ENCODE peak calls at places on chromosomes 6 and 20, in eight cellular contexts. One of them, this sample, is unnamed.

GRCh38 chr6:138245751-138246150 is 27.5 kb upstream of the PBOV1 start:
- DNase-seq in keratinocyte: no peak
- DNase-seq in HepG2: no peak
- DNase-seq in MM.1S: no peak
- DNase-seq in fibroblast of lung: peak
- DNase-seq in PC-3: no peak
- DNase-seq in IMR-90: no peak
- DNase-seq in SK-N-SH: no peak
- DNase-seq in this sample: no peak

GRCh38 chr6:52389264-52389625 is 27.3 kb downstream of the PAQR8 start:
- DNase-seq in HepG2: peak
- DNase-seq in IMR-90: peak
- DNase-seq in keratinocyte: no peak
- DNase-seq in SK-N-SH: peak
- DNase-seq in MM.1S: no peak
- DNase-seq in PC-3: no peak
- DNase-seq in fibroblast of lung: peak
- DNase-seq in this sample: no peak

GRCh38 chr20:24643731-24644130 is 174.3 kb downstream of the SYNDIG1 start:
- DNase-seq in SK-N-SH: no peak
- DNase-seq in HepG2: no peak
- DNase-seq in fibroblast of lung: no peak
- DNase-seq in IMR-90: no peak
- DNase-seq in keratinocyte: no peak
- DNase-seq in MM.1S: no peak
- DNase-seq in PC-3: no peak
- DNase-seq in this sample: no peak

GRCh38 chr20:63333241-63333836 is 27.8 kb downstream of the CHRNA4 start:
- DNase-seq in IMR-90: no peak
- DNase-seq in SK-N-SH: no peak
- DNase-seq in keratinocyte: peak
- DNase-seq in MM.1S: no peak
- DNase-seq in fibroblast of lung: no peak
- DNase-seq in PC-3: peak
- DNase-seq in HepG2: no peak
- DNase-seq in this sample: no peak

GRCh38 chr6:161100072-161100471 is 108.5 kb downstream of the MAP3K4 start:
- DNase-seq in HepG2: no peak
- DNase-seq in MM.1S: no peak
- DNase-seq in keratinocyte: no peak
- DNase-seq in PC-3: no peak
- DNase-seq in SK-N-SH: no peak
- DNase-seq in IMR-90: no peak
- DNase-seq in fibroblast of lung: no peak
- DNase-seq in this sample: no peak

GRCh38 chr6:127078669-127079068 is 39.8 kb upstream of the RSPO3 start:
- DNase-seq in MM.1S: no peak
- DNase-seq in keratinocyte: no peak
- DNase-seq in IMR-90: no peak
- DNase-seq in PC-3: no peak
- DNase-seq in fibroblast of lung: no peak
- DNase-seq in HepG2: no peak
- DNase-seq in SK-N-SH: no peak
- DNase-seq in this sample: no peak

GRCh38 chr20:56627122-56628014 is 1.7 kb upstream of the TFAP2C start:
- DNase-seq in fibroblast of lung: no peak
- DNase-seq in keratinocyte: no peak
- DNase-seq in HepG2: no peak
- DNase-seq in MM.1S: no peak
- DNase-seq in IMR-90: no peak
- DNase-seq in SK-N-SH: peak
- DNase-seq in PC-3: no peak
- DNase-seq in this sample: peak

GRCh38 chr20:61251529-61252393 is at the start of gene CDH4:
- DNase-seq in MM.1S: no peak
- DNase-seq in fibroblast of lung: peak
- DNase-seq in SK-N-SH: peak
- DNase-seq in IMR-90: no peak
- DNase-seq in keratinocyte: no peak
- DNase-seq in HepG2: no peak
- DNase-seq in PC-3: no peak
- DNase-seq in this sample: no peak

GRCh38 chr20:48912065-48912464 is 9.4 kb upstream of the ARFGEF2 start:
- DNase-seq in MM.1S: peak
- DNase-seq in fibroblast of lung: no peak
- DNase-seq in HepG2: no peak
- DNase-seq in SK-N-SH: no peak
- DNase-seq in IMR-90: no peak
- DNase-seq in PC-3: no peak
- DNase-seq in keratinocyte: no peak
- DNase-seq in this sample: no peak

GRCh38 chr6:10278786-10279185 is 136.1 kb downstream of the TFAP2A start:
- DNase-seq in keratinocyte: no peak
- DNase-seq in HepG2: no peak
- DNase-seq in SK-N-SH: no peak
- DNase-seq in IMR-90: no peak
- DNase-seq in MM.1S: no peak
- DNase-seq in fibroblast of lung: no peak
- DNase-seq in PC-3: no peak
- DNase-seq in this sample: no peak

GRCh38 chr6:5213851-5214507 is 46.8 kb downstream of the LYRM4 start:
- DNase-seq in HepG2: no peak
- DNase-seq in SK-N-SH: no peak
- DNase-seq in PC-3: peak
- DNase-seq in keratinocyte: no peak
- DNase-seq in MM.1S: no peak
- DNase-seq in fibroblast of lung: peak
- DNase-seq in IMR-90: peak
- DNase-seq in this sample: no peak

GRCh38 chr6:87658516-87658915 is 43.5 kb downstream of the AKIRIN2 start:
- DNase-seq in PC-3: no peak
- DNase-seq in HepG2: no peak
- DNase-seq in keratinocyte: no peak
- DNase-seq in SK-N-SH: no peak
- DNase-seq in IMR-90: no peak
- DNase-seq in fibroblast of lung: peak
- DNase-seq in MM.1S: no peak
- DNase-seq in this sample: no peak

DNA sequence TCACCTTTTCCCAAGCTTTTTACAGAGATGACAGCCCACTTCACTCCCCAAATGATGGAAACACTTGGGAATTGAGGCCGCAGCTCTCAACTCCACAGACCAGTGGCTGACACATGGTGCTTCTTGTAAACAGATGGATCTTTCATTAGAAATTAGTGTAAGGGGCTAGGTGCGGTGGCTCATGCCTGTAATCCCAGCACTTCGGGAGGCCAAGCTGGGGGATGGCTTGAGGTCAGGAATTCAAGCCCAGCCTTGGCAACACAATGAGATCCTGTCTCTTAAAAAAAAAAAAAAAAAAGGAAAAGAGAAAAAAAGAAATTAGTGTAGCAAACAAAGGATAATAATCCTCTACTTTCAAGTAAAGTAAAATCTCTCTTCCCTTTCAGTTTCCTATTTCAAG is 15.7 kb downstream of the GJA10 start:
- DNase-seq in MM.1S: no peak
- DNase-seq in PC-3: no peak
- DNase-seq in keratinocyte: no peak
- DNase-seq in fibroblast of lung: no peak
- DNase-seq in HepG2: no peak
- DNase-seq in IMR-90: no peak
- DNase-seq in SK-N-SH: no peak
- DNase-seq in this sample: no peak
- H2AFZ ChIP-seq in MM.1S: no peak
- H2AFZ ChIP-seq in PC-3: no peak
- H2AFZ ChIP-seq in keratinocyte: no peak
- H2AFZ ChIP-seq in fibroblast of lung: no peak
- H2AFZ ChIP-seq in HepG2: no peak
- H2AFZ ChIP-seq in IMR-90: no peak
- H2AFZ ChIP-seq in SK-N-SH: no peak
- H2AFZ ChIP-seq in this sample: no peak

DNA sequence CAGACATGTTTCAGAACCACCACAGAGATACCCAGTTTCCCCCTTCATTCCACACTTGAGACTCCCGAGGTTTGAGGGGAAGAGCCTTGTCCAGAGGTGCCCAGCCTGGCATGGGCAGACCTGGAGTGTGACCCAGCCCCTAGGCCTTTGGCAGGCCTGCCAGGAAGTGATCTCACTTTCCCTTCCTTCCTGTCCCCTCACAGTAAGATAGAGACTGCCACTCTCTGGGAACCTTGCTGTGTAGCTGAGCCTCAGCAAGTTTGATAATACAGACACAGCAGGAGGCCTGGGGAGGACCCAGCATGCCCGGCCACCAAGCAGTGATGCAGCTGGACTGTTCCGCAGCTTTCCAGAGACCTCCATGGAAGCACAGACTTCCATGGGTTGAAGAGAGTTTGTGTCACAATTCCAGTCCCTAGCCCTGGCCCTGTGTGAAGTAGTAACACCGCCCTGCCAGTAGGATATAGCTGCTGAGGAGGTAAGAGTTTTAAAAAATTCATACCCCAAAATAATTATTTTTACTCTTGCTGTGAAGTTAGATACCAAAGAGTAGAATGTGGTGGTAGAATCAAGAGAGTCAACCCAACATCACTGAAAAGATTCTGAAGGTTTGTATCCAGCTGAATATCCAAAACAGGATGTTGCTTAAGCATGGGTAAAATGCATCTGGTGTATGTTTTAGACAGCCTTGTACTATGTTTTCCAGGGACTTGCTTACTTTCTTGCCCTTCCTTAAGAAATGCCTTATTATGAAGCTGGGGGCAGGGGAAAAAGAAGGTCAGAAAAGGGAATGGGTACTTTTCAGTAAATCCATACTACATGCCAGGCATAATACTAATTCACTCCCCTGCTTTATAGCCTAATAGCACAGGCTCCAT is 16.3 kb downstream of the PKIG start:
- DNase-seq in keratinocyte: no peak
- DNase-seq in SK-N-SH: peak
- DNase-seq in IMR-90: no peak
- DNase-seq in MM.1S: peak
- DNase-seq in fibroblast of lung: no peak
- DNase-seq in HepG2: no peak
- DNase-seq in PC-3: peak
- DNase-seq in this sample: no peak
- TF ChIP-seq CTCF in keratinocyte: no peak
- TF ChIP-seq CTCF in SK-N-SH: peak
- TF ChIP-seq CTCF in IMR-90: no peak
- TF ChIP-seq CTCF in MM.1S: peak
- TF ChIP-seq CTCF in fibroblast of lung: peak
- TF ChIP-seq CTCF in HepG2: no peak
- TF ChIP-seq CTCF in PC-3: peak
- TF ChIP-seq CTCF in this sample: peak

GRCh38 chr20:16158976-16159286 is 414.3 kb downstream of the KIF16B start:
- DNase-seq in keratinocyte: no peak
- DNase-seq in IMR-90: no peak
- DNase-seq in fibroblast of lung: no peak
- DNase-seq in SK-N-SH: no peak
- DNase-seq in MM.1S: no peak
- DNase-seq in HepG2: no peak
- DNase-seq in PC-3: no peak
- DNase-seq in this sample: no peak

DNA sequence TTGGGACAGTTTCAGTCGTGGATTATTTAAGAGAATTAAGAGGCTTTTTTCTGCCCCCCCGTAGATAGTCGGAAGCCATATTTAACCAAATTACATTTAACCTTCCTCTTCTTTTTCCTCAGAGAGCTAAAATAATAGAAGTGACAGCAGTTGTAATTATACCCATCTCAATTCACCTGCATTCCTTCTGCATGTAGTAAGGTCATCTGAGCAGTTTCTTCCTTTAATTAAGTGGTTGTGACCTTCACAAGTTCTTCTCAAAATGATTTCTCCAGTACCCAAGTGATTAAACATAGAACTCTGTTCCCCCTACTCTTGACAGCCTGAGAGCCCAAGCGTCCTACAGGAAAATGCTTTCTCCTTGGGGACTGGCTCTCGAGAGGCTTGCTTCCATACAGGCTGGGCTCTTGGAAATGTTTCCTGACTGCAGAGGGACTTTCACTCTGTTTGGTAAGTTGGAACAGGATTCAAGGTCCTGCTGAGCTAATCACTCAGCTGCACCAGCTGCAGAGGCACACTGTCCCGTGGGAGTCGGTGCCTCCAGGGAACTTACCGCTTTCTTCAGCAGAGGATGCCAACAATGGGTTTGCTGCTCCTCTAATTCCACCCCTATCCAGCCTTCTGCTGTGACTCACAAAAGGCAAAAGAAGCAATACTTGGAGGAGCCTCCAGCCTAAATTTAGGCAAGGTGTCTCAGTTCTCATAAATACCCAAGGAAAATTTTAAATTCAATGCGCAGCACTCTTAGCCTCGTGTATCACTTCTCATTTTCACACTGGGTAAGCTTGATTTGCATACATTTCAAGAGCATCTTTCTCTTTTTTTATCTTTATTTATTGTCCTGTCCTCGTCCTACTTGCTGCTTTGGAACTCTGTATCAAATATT is 414.9 kb downstream of the KIF16B start:
- DNase-seq in keratinocyte: no peak
- DNase-seq in HepG2: no peak
- DNase-seq in fibroblast of lung: no peak
- DNase-seq in MM.1S: no peak
- DNase-seq in PC-3: no peak
- DNase-seq in IMR-90: no peak
- DNase-seq in SK-N-SH: no peak
- DNase-seq in this sample: no peak
- H2AFZ ChIP-seq in keratinocyte: no peak
- H2AFZ ChIP-seq in HepG2: no peak
- H2AFZ ChIP-seq in fibroblast of lung: no peak
- H2AFZ ChIP-seq in MM.1S: no peak
- H2AFZ ChIP-seq in PC-3: no peak
- H2AFZ ChIP-seq in IMR-90: no peak
- H2AFZ ChIP-seq in SK-N-SH: no peak
- H2AFZ ChIP-seq in this sample: no peak

GRCh38 chr6:39982720-39983119 is 48.5 kb upstream of the MOCS1 start:
- DNase-seq in IMR-90: no peak
- DNase-seq in keratinocyte: no peak
- DNase-seq in HepG2: no peak
- DNase-seq in MM.1S: no peak
- DNase-seq in SK-N-SH: no peak
- DNase-seq in PC-3: no peak
- DNase-seq in fibroblast of lung: no peak
- DNase-seq in this sample: no peak

GRCh38 chr6:39983193-39983592 is 48.9 kb upstream of the MOCS1 start:
- DNase-seq in fibroblast of lung: no peak
- DNase-seq in PC-3: no peak
- DNase-seq in MM.1S: no peak
- DNase-seq in HepG2: no peak
- DNase-seq in keratinocyte: no peak
- DNase-seq in SK-N-SH: no peak
- DNase-seq in IMR-90: no peak
- DNase-seq in this sample: no peak

GRCh38 chr6:39979461-39980328 is 45.4 kb upstream of the MOCS1 start:
- DNase-seq in HepG2: no peak
- DNase-seq in SK-N-SH: no peak
- DNase-seq in fibroblast of lung: no peak
- DNase-seq in keratinocyte: no peak
- DNase-seq in IMR-90: no peak
- DNase-seq in PC-3: no peak
- DNase-seq in MM.1S: no peak
- DNase-seq in this sample: no peak

GRCh38 chr6:39978240-39978639 is 44.0 kb upstream of the MOCS1 start:
- DNase-seq in keratinocyte: no peak
- DNase-seq in PC-3: no peak
- DNase-seq in fibroblast of lung: no peak
- DNase-seq in MM.1S: no peak
- DNase-seq in IMR-90: no peak
- DNase-seq in HepG2: no peak
- DNase-seq in SK-N-SH: no peak
- DNase-seq in this sample: no peak

GRCh38 chr6:39980839-39981580 is 46.7 kb upstream of the MOCS1 start:
- DNase-seq in fibroblast of lung: peak
- DNase-seq in keratinocyte: no peak
- DNase-seq in IMR-90: peak
- DNase-seq in SK-N-SH: peak
- DNase-seq in HepG2: peak
- DNase-seq in MM.1S: peak
- DNase-seq in PC-3: peak
- DNase-seq in this sample: peak
- TF ChIP-seq CTCF in fibroblast of lung: peak
- TF ChIP-seq CTCF in keratinocyte: peak
- TF ChIP-seq CTCF in IMR-90: peak
- TF ChIP-seq CTCF in SK-N-SH: peak
- TF ChIP-seq CTCF in HepG2: peak
- TF ChIP-seq CTCF in MM.1S: peak
- TF ChIP-seq CTCF in PC-3: peak
- TF ChIP-seq CTCF in this sample: peak

This sample was measured in PC-9.